ENCODE peak calls at places on chromosomes 2 and 18, in nine cellular contexts. Q is GM23338; B is nucleus accumbens; A is lung microvascular endothelial cell; H is T-helper 1 cell; Y is activated CD4-positive, alpha-beta T cell treated with anti-CD3 and anti-CD28 coated beads for 48 hours; Z is anterior cingulate cortex; G is neural crest cell; X is choroid plexus epithelial cell. V is an unnamed sample.

GRCh38 chr2:12076810-12077209 is 330.4 kb downstream of the LPIN1 start:
- DNase-seq in Q (no peak), B (no peak), A (no peak), H (no peak), Y (peak), Z (no peak), G (no peak), X (peak), V (no peak)

GRCh38 chr2:65436169-65436824 is 3.9 kb upstream of the SPRED2 start:
- DNase-seq in Q (peak), B (peak), A (peak), H (peak), Y (peak), Z (peak), G (peak), X (peak), V (peak)

GRCh38 chr2:168196764-168197180 is 50.6 kb downstream of the STK39 start:
- DNase-seq in Q (no peak), B (no peak), A (no peak), H (no peak), Y (no peak), Z (no peak), G (no peak), X (no peak), V (no peak)

GRCh38 chr18:47615043-47615442 is 315.4 kb downstream of the SMAD2 start:
- DNase-seq in Q (no peak), B (no peak), A (no peak), H (no peak), Y (no peak), Z (no peak), G (no peak), X (no peak), V (no peak)

GRCh38 chr2:222057249-222058073 is 241.3 kb downstream of the PAX3 start:
- DNase-seq in Q (peak), B (no peak), A (no peak), H (no peak), Y (no peak), Z (no peak), G (no peak), X (peak), V (no peak)

GRCh38 chr2:95298471-95299111 is 1.4 kb downstream of the KCNIP3 start:
- DNase-seq in Q (no peak), B (no peak), A (no peak), H (no peak), Y (no peak), Z (no peak), G (no peak), X (no peak), V (no peak)

GRCh38 chr2:237859082-237859433 is 365 bp upstream of the RAMP1 start:
- DNase-seq in Q (peak), B (no peak), A (no peak), H (no peak), Y (no peak), Z (no peak), G (no peak), X (no peak), V (peak)

GRCh38 chr2:177078843-177079242 is 133.8 kb upstream of the HNRNPA3 start:
- DNase-seq in Q (peak), B (no peak), A (no peak), H (no peak), Y (no peak), Z (no peak), G (no peak), X (no peak), V (no peak)

GRCh38 chr2:28628506-28628905 is 123.1 kb upstream of the PPP1CB start:
- DNase-seq in Q (no peak), B (no peak), A (no peak), H (no peak), Y (no peak), Z (no peak), G (no peak), X (no peak), V (peak)

GRCh38 chr2:178225011-178225817 is 30.9 kb downstream of the OSBPL6 start:
- DNase-seq in Q (no peak), B (no peak), A (no peak), H (no peak), Y (no peak), Z (no peak), G (no peak), X (peak), V (no peak)

GRCh38 chr2:210004893-210005292 is 2.5 kb downstream of the RPE start:
- DNase-seq in Q (no peak), B (no peak), A (no peak), H (no peak), Y (no peak), Z (no peak), G (no peak), X (no peak), V (no peak)

GRCh38 chr2:222738759-222739292 is 67.4 kb downstream of the MOGAT1 start:
- DNase-seq in Q (no peak), B (no peak), A (no peak), H (no peak), Y (peak), Z (no peak), G (no peak), X (no peak), V (no peak)

GRCh38 chr2:14557111-14557510 is 75.4 kb upstream of the LRATD1 start:
- DNase-seq in Q (no peak), B (no peak), A (no peak), H (no peak), Y (no peak), Z (no peak), G (no peak), X (no peak), V (no peak)